ENCODE peak calls at places on chromosomes 6 and 20, in ten cellular contexts. N, K, M, V, W, E, D, Y, C and Q are unnamed samples.

GRCh38 chr6:45661667-45662066 is 283.9 kb upstream of the SUPT3H start:
- DNase-seq in E (no peak), V (no peak), N (no peak), M (no peak), W (no peak), C (no peak), D (no peak), K (no peak), Y (no peak), Q (no peak)

GRCh38 chr6:80535914-80536565 is 429.6 kb downstream of the BCKDHB start:
- DNase-seq in N (no peak), D (no peak), C (no peak), E (no peak), W (no peak), V (no peak), Y (no peak), K (no peak), M (no peak), Q (no peak)

GRCh38 chr6:88914180-88914579 is 49.2 kb downstream of the RNGTT start:
- DNase-seq in Y (no peak), N (no peak), V (no peak), K (no peak), W (no peak), C (no peak), M (no peak), E (no peak), D (no peak), Q (no peak)

GRCh38 chr6:16766836-16767745 is 5.8 kb upstream of the ATXN1 start:
- DNase-seq in C (no peak), K (no peak), M (no peak), V (no peak), D (no peak), E (no peak), N (no peak), Y (no peak), W (no peak), Q (no peak)

GRCh38 chr6:154508573-154509375 is 1.7 kb downstream of the CNKSR3 start:
- DNase-seq in W (no peak), M (no peak), C (no peak), N (no peak), Y (no peak), E (no peak), D (peak; percentile 92), V (peak; percentile 44), K (no peak), Q (peak; percentile 45)

GRCh38 chr20:63739129-63740069 is at the start of gene SLC2A4RG:
- DNase-seq in W (no peak), E (peak; percentile 79), K (peak; percentile 70), M (peak; percentile 84), Y (no peak), D (peak; percentile 94), N (no peak), V (peak; percentile 96), C (no peak), Q (peak; percentile 71)

GRCh38 chr6:4568138-4568537 is 208.1 kb upstream of the CDYL start:
- DNase-seq in V (no peak), N (no peak), Y (no peak), D (no peak), M (no peak), K (no peak), W (no peak), C (no peak), E (peak; percentile 22), Q (no peak)

GRCh38 chr20:59835448-59836395 is 97.7 kb downstream of the SYCP2 start:
- DNase-seq in Y (peak; percentile 1), K (peak; percentile 47), W (no peak), M (no peak), N (no peak), D (no peak), V (no peak), E (peak; percentile 44), C (no peak), Q (peak; percentile 33)

GRCh38 chr6:7425808-7426190 is 36.2 kb downstream of the RIOK1 start:
- DNase-seq in V (no peak), E (peak; percentile 45), M (no peak), K (no peak), C (no peak), W (no peak), Y (no peak), N (no peak), D (no peak), Q (no peak)

GRCh38 chr6:152225231-152225934 is 411.8 kb downstream of the SYNE1 start:
- DNase-seq in Y (no peak), E (no peak), D (no peak), V (no peak), C (no peak), N (no peak), W (no peak), K (no peak), M (no peak), Q (no peak)

GRCh38 chr6:155171109-155171746 is 92.6 kb upstream of the CLDN20 start:
- DNase-seq in D (peak; percentile 73), M (no peak), E (no peak), K (no peak), N (peak; percentile 97), V (peak; percentile 23), C (peak; percentile 89), Y (no peak), W (peak; percentile 79), Q (no peak)

GRCh38 chr6:150962436-150962835 is 96.9 kb downstream of the MTHFD1L start:
- DNase-seq in V (no peak), M (no peak), Y (no peak), K (no peak), E (no peak), C (no peak), D (no peak), N (no peak), W (no peak), Q (no peak)

GRCh38 chr6:158040051-158040803 is 58.6 kb downstream of the SYNJ2 start:
- DNase-seq in V (peak; percentile 94), E (no peak), W (peak; percentile 58), Y (no peak), M (no peak), D (peak; percentile 99), K (no peak), N (peak; percentile 83), C (peak; percentile 54), Q (no peak)

GRCh38 chr6:106254636-106255035 is 70.9 kb downstream of the ATG5 start:
- DNase-seq in M (no peak), C (no peak), N (no peak), D (no peak), Y (no peak), K (no peak), V (no peak), E (no peak), W (no peak), Q (no peak)

GRCh38 chr6:111680013-111680712 is 74.5 kb upstream of the TRAF3IP2 start:
- DNase-seq in M (no peak), N (no peak), Y (no peak), K (no peak), E (no peak), C (no peak), D (no peak), W (no peak), V (no peak), Q (no peak)

DNA sequence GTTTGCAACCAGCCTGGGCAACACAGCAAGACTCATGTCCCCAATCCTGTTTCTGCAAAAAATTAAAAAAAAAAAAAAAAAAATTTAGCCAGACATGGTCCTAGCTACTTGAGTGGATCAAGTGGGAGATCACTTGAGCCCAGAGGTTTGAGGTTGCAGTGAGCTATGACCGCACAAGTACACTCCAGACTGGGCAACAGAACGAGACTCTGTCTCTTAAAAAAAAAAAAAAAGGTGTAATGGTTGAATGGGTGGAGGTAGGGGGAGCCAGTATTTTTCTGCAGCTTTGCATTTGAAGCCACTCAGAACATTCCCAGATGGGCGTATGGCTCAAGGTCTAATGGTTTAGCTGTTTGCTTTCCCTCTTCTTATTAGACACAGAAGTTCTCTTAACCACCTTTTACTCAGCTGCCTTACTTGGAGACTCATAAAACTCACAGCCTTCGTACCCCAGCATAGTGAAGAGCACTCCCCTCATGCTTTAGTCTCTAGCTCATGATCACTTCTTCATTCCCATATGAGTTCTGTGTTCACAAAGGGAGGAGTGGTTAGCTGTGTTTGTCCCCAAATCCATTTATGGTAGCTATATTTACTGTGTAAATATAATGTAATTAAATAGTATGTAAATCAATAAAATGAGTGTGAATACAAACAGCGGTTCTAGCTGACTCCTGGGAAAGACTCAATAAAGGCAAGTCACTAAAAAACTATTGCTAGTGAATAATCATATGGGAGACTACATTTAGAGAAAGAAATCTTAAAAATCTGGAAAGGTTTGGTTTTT is 9.0 kb downstream of the FKBP1A start:
- DNase-seq in E (no peak), M (no peak), C (no peak), N (no peak), V (no peak), K (no peak), W (no peak), Y (no peak), D (no peak), Q (no peak)
- TF ChIP-seq POLR2AphosphoS5 in E (no peak), M (no peak), C (no peak), N (no peak), V (no peak), K (no peak), W (no peak), Y (no peak), D (no peak), Q (peak; percentile 18)

GRCh38 chr20:58665606-58666005 is 14.5 kb downstream of the STX16 start:
- DNase-seq in D (no peak), W (no peak), E (peak; percentile 34), Y (no peak), K (no peak), C (no peak), V (no peak), N (no peak), M (no peak), Q (no peak)
- H3K36me3 ChIP-seq in D (peaks cover 30% of the 10 kb centered on the region), W (peaks cover 18% of the 10 kb centered on the region), E (no peaks in the 10 kb centered on the region), Y (peaks cover 54% of the 10 kb centered on the region), K (no peaks in the 10 kb centered on the region), C (peaks cover 47% of the 10 kb centered on the region), V (peaks cover 69% of the 10 kb centered on the region), N (peaks cover 20% of the 10 kb centered on the region), M (peaks cover 84% of the 10 kb centered on the region), Q (peaks cover 6% of the 10 kb centered on the region)

GRCh38 chr20:56720620-56721213 is 91.6 kb downstream of the TFAP2C start:
- DNase-seq in W (no peak), N (no peak), Y (no peak), M (no peak), E (no peak), D (no peak), C (no peak), V (no peak), K (no peak), Q (no peak)
- TF ChIP-seq POLR2AphosphoS5 in W (no peak), N (no peak), Y (no peak), M (no peak), E (no peak), D (no peak), C (no peak), V (no peak), K (no peak), Q (no peak)

GRCh38 chr6:20486641-20487040 is 47.6 kb upstream of the CDKAL1 start:
- DNase-seq in M (no peak), N (no peak), K (no peak), V (no peak), C (no peak), Y (no peak), E (no peak), W (no peak), D (no peak), Q (no peak)

GRCh38 chr6:20487669-20488375 is 46.4 kb upstream of the CDKAL1 start:
- DNase-seq in D (no peak), E (no peak), N (no peak), C (no peak), V (no peak), K (no peak), W (no peak), M (no peak), Y (no peak), Q (no peak)

GRCh38 chr6:20492099-20492498 is 42.2 kb upstream of the CDKAL1 start:
- DNase-seq in E (no peak), D (no peak), W (no peak), V (no peak), C (no peak), N (no peak), K (no peak), Y (no peak), M (no peak), Q (no peak)

GRCh38 chr6:20490591-20490990 is 43.7 kb upstream of the CDKAL1 start:
- DNase-seq in M (no peak), N (no peak), V (no peak), K (no peak), D (no peak), C (no peak), Y (no peak), E (no peak), W (no peak), Q (no peak)
- H3K36me3 ChIP-seq in M (peaks cover 43% of the 10 kb centered on the region), N (peaks cover 26% of the 10 kb centered on the region), V (peaks cover 73% of the 10 kb centered on the region), K (no peaks in the 10 kb centered on the region), D (peaks cover 12% of the 10 kb centered on the region), C (peaks cover 30% of the 10 kb centered on the region), Y (peaks cover 67% of the 10 kb centered on the region), E (peaks cover 39% of the 10 kb centered on the region), W (peaks cover 19% of the 10 kb centered on the region), Q (no peaks in the 10 kb centered on the region)